ENCODE peak calls at places on chromosomes 13 and 19, in ten cellular contexts. K is astrocyte of the spinal cord, M is uterus, S is endothelial cell, J is WTC11, X is LNCaP clone FGC, U is OCI-LY7, D is PC-3, O is GM12864, W is fibroblast of lung. Y is an unnamed sample.

GRCh38 chr19:58544591-58545285 is 874 bp downstream of the TRIM28 start:
- DNase-seq in X (no peak), U (peak), M (no peak), O (no peak), K (peak), D (peak), J (peak), S (peak), W (peak), Y (peak)

GRCh38 chr19:5515737-5516136 is 52.0 kb downstream of the TINCR start:
- DNase-seq in U (peak), S (no peak), D (no peak), X (no peak), K (no peak), O (no peak), J (peak), W (no peak), M (no peak), Y (no peak)

GRCh38 chr19:50268046-50268445 is 61.1 kb downstream of the KCNC3 start:
- DNase-seq in W (no peak), O (no peak), D (no peak), X (no peak), S (no peak), K (no peak), U (no peak), J (no peak), M (no peak), Y (no peak)

GRCh38 chr13:32895296-32895695 is 120.9 kb upstream of the KL start:
- DNase-seq in W (no peak), M (no peak), J (no peak), X (no peak), O (no peak), S (no peak), K (no peak), U (no peak), D (no peak), Y (no peak)

GRCh38 chr13:113510871-113511270 is 20.4 kb upstream of the DCUN1D2 start:
- DNase-seq in S (no peak), J (no peak), K (no peak), U (no peak), O (no peak), W (no peak), X (no peak), M (no peak), D (no peak), Y (no peak)

GRCh38 chr19:928471-929259 is 2.8 kb downstream of the ARID3A start:
- DNase-seq in W (no peak), O (no peak), M (peak), U (no peak), J (peak), S (no peak), K (no peak), D (no peak), X (no peak), Y (no peak)

GRCh38 chr13:114077938-114078335 is 54.5 kb downstream of the RASA3 start:
- DNase-seq in K (peak), O (no peak), W (peak), J (no peak), S (peak), M (peak), D (no peak), X (no peak), U (no peak), Y (peak)

GRCh38 chr13:49315036-49315565 is 67.4 kb downstream of the CDADC1 start:
- DNase-seq in K (peak), D (no peak), W (peak), M (no peak), U (no peak), J (no peak), X (no peak), S (no peak), O (no peak), Y (no peak)

GRCh38 chr13:112875627-112876026 is 93.4 kb upstream of the MCF2L start:
- DNase-seq in M (no peak), K (no peak), O (no peak), U (no peak), D (no peak), X (no peak), S (no peak), W (no peak), J (no peak), Y (no peak)

GRCh38 chr13:101751488-101751887 is 299.0 kb downstream of the ITGBL1 start:
- DNase-seq in K (peak), W (peak), O (no peak), U (no peak), X (peak), D (peak), M (no peak), J (no peak), S (no peak), Y (no peak)

GRCh38 chr19:49432141-49433073 is 7.2 kb downstream of the GFY start:
- DNase-seq in W (no peak), O (no peak), M (no peak), D (no peak), U (no peak), J (peak), K (no peak), X (no peak), S (no peak), Y (no peak)

GRCh38 chr13:33204130-33204927 is 81.2 kb downstream of the STARD13 start:
- DNase-seq in D (no peak), K (peak), X (no peak), M (peak), S (no peak), U (no peak), J (no peak), O (no peak), W (peak), Y (no peak)

GRCh38 chr19:40225440-40226305 is 816 bp downstream of the CCNP start:
- DNase-seq in K (peak), D (no peak), S (no peak), U (no peak), J (no peak), M (no peak), X (peak), W (no peak), O (no peak), Y (no peak)

GRCh38 chr19:37813340-37813739 is 34.0 kb upstream of the ZNF573 start:
- DNase-seq in O (no peak), D (no peak), S (no peak), K (no peak), M (no peak), U (no peak), X (no peak), J (no peak), W (no peak), Y (no peak)

GRCh38 chr19:11168568-11168967 is 13.0 kb upstream of the SPC24 start:
- DNase-seq in M (no peak), O (no peak), D (peak), X (no peak), U (no peak), S (no peak), W (peak), K (peak), J (no peak), Y (no peak)

GRCh38 chr19:6861683-6862286 is 25.6 kb upstream of the ADGRE1 start:
- DNase-seq in U (peak), M (no peak), O (no peak), X (no peak), S (no peak), W (no peak), D (peak), J (no peak), K (no peak), Y (no peak)
- TF ChIP-seq CTCF in U (no peak), M (no peak), O (no peak), X (no peak), S (no peak), W (no peak), D (no peak), J (no peak), K (no peak), Y (no peak)

DNA sequence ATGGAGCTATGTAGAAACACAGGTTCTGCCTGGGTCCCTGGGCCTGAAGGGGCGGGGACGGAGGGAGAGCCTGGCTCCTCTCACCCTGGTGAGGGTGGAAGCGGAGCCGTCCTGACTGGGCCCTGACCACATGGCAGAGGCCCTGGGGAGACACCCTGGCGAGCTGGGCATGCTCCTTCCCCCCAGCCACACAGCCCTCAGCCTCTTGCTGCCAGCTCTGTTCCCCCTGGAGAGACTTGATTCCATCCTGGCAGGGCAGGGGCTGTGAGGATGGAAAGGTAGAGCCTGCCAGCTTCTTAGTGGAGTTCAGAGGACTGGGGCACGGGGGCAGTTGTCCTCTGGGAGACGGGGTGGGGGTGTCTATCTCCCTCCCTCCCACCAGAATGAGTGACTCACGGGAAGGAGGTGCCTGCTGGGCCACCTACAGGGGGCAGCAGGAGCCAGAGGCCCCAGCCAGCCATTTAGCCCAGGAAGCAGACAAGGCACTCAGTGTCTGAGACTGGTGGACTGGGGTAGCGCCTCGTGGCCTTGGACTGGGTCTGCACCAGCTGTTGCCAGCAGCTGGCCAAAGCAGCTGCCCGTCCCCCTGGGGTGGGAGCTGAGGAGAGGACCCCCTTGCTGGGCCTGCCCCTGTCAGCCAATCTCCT is 22.8 kb upstream of the RNF17 start:
- DNase-seq in D (no peak), W (no peak), K (no peak), J (no peak), O (no peak), S (no peak), X (no peak), M (no peak), U (peak), Y (no peak)
- TF ChIP-seq CTCF in D (no peak), W (no peak), K (peak), J (no peak), O (peak), S (peak), X (peak), M (no peak), U (peak), Y (no peak)

DNA sequence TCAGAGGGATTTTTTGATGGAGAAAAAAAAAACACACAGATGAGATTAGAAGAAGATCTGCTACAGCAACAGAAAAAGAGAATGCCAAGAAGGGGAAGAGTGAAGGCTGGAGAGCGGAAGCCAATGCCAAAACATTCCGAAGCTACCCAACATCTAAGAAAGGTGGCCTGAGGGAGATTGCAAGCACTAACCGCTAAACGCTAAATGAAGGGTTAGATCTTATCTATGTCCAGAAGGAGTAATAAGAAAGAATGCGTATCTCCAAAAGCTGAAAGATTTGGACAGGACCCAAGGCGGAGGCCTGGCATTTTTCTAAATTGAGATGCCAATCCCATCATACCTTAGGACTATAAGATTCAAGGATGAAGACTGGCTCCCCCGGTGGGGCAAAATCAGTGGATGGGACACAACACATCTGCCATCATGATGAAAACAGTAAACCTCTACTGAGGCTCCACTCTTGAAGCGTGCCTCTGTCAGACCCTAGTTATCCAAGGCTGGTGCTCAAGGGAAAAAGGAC is 15.6 kb upstream of the HMGB1 start:
- DNase-seq in J (no peak), M (no peak), U (no peak), D (no peak), K (no peak), X (no peak), O (no peak), S (no peak), W (no peak), Y (no peak)
- TF ChIP-seq CTCF in J (no peak), M (no peak), U (no peak), D (no peak), K (no peak), X (no peak), O (no peak), S (no peak), W (no peak), Y (no peak)

DNA sequence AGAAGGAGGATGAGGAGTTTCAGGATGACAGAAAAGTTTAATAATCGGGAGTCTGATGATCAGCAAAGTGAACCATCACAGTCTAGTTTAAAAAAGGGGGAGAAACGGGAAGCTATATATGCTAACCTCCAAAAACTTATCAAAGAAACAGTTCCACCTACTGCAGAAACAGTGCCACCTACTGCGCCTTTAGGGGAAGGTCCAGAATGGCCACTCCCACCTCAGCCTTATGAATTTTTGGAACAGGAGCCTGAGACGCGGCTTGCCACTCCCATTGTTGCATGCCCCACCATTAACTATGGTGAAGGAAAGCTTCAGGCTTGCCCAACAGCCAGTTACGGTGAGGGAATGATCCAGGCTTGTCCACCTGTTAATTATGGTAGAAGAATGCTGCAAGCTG is 929.0 kb downstream of the SLITRK6 start:
- DNase-seq in U (peak), W (no peak), D (peak), K (no peak), S (no peak), O (no peak), J (peak), X (no peak), M (no peak), Y (no peak)
- TF ChIP-seq CTCF in U (peak), W (no peak), D (peak), K (peak), S (no peak), O (no peak), J (no peak), X (peak), M (no peak), Y (peak)

GRCh38 chr13:79901336-79901735 is 420.4 kb downstream of the NDFIP2 start:
- DNase-seq in J (peak), M (no peak), U (no peak), K (no peak), W (peak), D (no peak), X (no peak), S (no peak), O (no peak), Y (no peak)
- TF ChIP-seq CTCF in J (no peak), M (no peak), U (no peak), K (no peak), W (no peak), D (no peak), X (no peak), S (no peak), O (no peak), Y (no peak)

GRCh38 chr19:16377521-16377920 is 52.9 kb downstream of the KLF2 start:
- DNase-seq in O (no peak), J (no peak), K (no peak), D (no peak), W (no peak), U (no peak), X (no peak), M (no peak), S (no peak), Y (no peak)

GRCh38 chr19:16375157-16375935 is 50.7 kb downstream of the KLF2 start:
- DNase-seq in U (no peak), D (no peak), W (no peak), X (no peak), S (no peak), K (no peak), M (no peak), J (no peak), O (no peak), Y (no peak)

GRCh38 chr19:16375936-16376185 is 51.2 kb downstream of the KLF2 start:
- DNase-seq in D (no peak), W (no peak), O (no peak), K (no peak), S (no peak), M (no peak), X (no peak), U (no peak), J (no peak), Y (no peak)

GRCh38 chr19:16376241-16376640 is 51.6 kb downstream of the KLF2 start:
- DNase-seq in S (no peak), U (no peak), X (no peak), D (no peak), W (no peak), K (no peak), M (no peak), O (no peak), J (no peak), Y (no peak)

DNA sequence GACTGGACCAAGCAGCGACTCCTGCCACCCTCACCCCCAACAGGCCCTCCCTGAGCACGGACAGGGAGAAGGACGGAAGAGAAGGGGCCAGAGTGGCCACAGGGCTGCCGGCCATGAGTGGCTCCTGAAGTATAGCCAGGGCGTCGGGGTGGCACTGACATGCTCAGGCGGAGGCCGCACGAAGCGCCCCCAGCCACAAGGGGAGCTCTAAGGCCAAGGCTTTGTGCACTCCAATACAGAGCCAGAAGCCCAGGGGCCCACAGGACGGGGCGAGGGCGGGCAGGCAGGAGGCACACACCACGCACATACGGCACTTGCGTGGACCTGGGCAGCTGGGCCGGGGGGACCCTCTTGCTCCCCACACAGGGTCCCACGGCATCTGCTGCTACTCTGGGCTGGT is 52.0 kb downstream of the KLF2 start:
- DNase-seq in K (no peak), O (no peak), W (no peak), J (peak), D (peak), U (peak), S (peak), M (no peak), X (no peak), Y (peak)
- TF ChIP-seq CTCF in K (peak), O (peak), W (peak), J (peak), D (peak), U (peak), S (peak), M (no peak), X (peak), Y (peak)

GRCh38 chr13:22298530-22298929 is 627.7 kb downstream of the FGF9 start:
- DNase-seq in O (no peak), X (no peak), D (no peak), J (no peak), M (no peak), W (no peak), S (no peak), U (no peak), K (no peak), Y (no peak)
- TF ChIP-seq CTCF in O (no peak), X (no peak), D (no peak), J (no peak), M (no peak), W (no peak), S (no peak), U (no peak), K (no peak), Y (no peak)

Y was measured in nephron progenitor cell.